ENCODE peak calls at places on chromosomes 12 and 14, in ten cellular contexts. A is IMR-90, G is left ventricle myocardium inferior, V is upper lobe of left lung, F is HepG2, H is AG04450, E is lower leg skin, T is AG10803, D is suprapubic skin, B is GM23338. C is an unnamed sample.

GRCh38 chr14:103522028-103522581 is 525 bp downstream of the CKB start:
- DNase-seq in A (no peak), G (peak; percentile 35), V (no peak), F (no peak), H (no peak), E (peak; percentile 90), T (no peak), D (peak; percentile 76), B (peak; percentile 57), C (no peak)

GRCh38 chr14:95698287-95698686 is 12.1 kb downstream of the TCL1B start:
- DNase-seq in A (no peak), G (no peak), V (no peak), F (no peak), H (no peak), E (no peak), T (no peak), D (no peak), B (no peak), C (no peak)

GRCh38 chr12:79975143-79975542 is 40.2 kb upstream of the PPP1R12A start:
- DNase-seq in A (no peak), G (no peak), V (no peak), F (no peak), H (no peak), E (no peak), T (no peak), D (no peak), B (no peak), C (no peak)

GRCh38 chr12:62006076-62006732 is 254.0 kb upstream of the USP15 start:
- DNase-seq in A (peak; percentile 36), G (no peak), V (no peak), F (peak; percentile 34), H (no peak), E (no peak), T (peak; percentile 58), D (no peak), B (peak; percentile 73), C (peak; percentile 66)

GRCh38 chr14:100804138-100804537 is 21.8 kb upstream of the MEG3 start:
- DNase-seq in A (no peak), G (no peak), V (no peak), F (no peak), H (no peak), E (no peak), T (no peak), D (no peak), B (no peak), C (no peak)

GRCh38 chr14:78398216-78398615 is 228.0 kb downstream of the NRXN3 start:
- DNase-seq in A (no peak), G (no peak), V (no peak), F (no peak), H (no peak), E (no peak), T (no peak), D (no peak), B (no peak), C (no peak)

GRCh38 chr12:28130625-28131598 is 59.3 kb upstream of the CCDC91 start:
- DNase-seq in A (peak; percentile 100), G (peak; percentile 17), V (no peak), F (peak; percentile 9), H (peak; percentile 94), E (no peak), T (peak; percentile 95), D (no peak), B (no peak), C (peak; percentile 99)

GRCh38 chr12:61385771-61386170 is 874.4 kb upstream of the USP15 start:
- DNase-seq in A (peak; percentile 1), G (no peak), V (no peak), F (no peak), H (no peak), E (no peak), T (no peak), D (no peak), B (no peak), C (peak; percentile 15)

GRCh38 chr12:45309826-45310626 is 94.1 kb downstream of the ANO6 start:
- DNase-seq in A (peak; percentile 64), G (no peak), V (no peak), F (no peak), H (no peak), E (no peak), T (peak; percentile 96), D (no peak), B (no peak), C (peak; percentile 39)

GRCh38 chr12:113010701-113011100 is 32.4 kb downstream of the OAS2 start:
- DNase-seq in A (no peak), G (no peak), V (no peak), F (no peak), H (no peak), E (no peak), T (no peak), D (no peak), B (no peak), C (no peak)

GRCh38 chr12:18430425-18431048 is 169.2 kb downstream of the PIK3C2G start:
- DNase-seq in A (peak; percentile 71), G (peak; percentile 24), V (peak; percentile 35), F (peak; percentile 24), H (peak; percentile 32), E (no peak), T (peak; percentile 68), D (no peak), B (peak; percentile 78), C (peak; percentile 84)

GRCh38 chr14:50399251-50400032 is 2.8 kb upstream of the CDKL1 start:
- DNase-seq in A (peak; percentile 39), G (no peak), V (no peak), F (no peak), H (peak; percentile 10), E (no peak), T (peak; percentile 63), D (no peak), B (no peak), C (peak; percentile 37)

GRCh38 chr12:53938276-53939140 is at the start of gene HOXC13:
- DNase-seq in A (no peak), G (no peak), V (no peak), F (peak; percentile 33), H (no peak), E (peak; percentile 97), T (peak; percentile 51), D (peak; percentile 95), B (peak; percentile 99), C (no peak)

GRCh38 chr12:94074216-94074969 is 74.0 kb upstream of the PLXNC1 start:
- DNase-seq in A (no peak), G (peak; percentile 45), V (no peak), F (no peak), H (no peak), E (no peak), T (peak; percentile 15), D (no peak), B (no peak), C (no peak)

GRCh38 chr12:102439391-102440108 is 40.8 kb downstream of the IGF1 start:
- DNase-seq in A (peak; percentile 48), G (no peak), V (no peak), F (no peak), H (no peak), E (no peak), T (peak; percentile 20), D (no peak), B (no peak), C (no peak)

DNA sequence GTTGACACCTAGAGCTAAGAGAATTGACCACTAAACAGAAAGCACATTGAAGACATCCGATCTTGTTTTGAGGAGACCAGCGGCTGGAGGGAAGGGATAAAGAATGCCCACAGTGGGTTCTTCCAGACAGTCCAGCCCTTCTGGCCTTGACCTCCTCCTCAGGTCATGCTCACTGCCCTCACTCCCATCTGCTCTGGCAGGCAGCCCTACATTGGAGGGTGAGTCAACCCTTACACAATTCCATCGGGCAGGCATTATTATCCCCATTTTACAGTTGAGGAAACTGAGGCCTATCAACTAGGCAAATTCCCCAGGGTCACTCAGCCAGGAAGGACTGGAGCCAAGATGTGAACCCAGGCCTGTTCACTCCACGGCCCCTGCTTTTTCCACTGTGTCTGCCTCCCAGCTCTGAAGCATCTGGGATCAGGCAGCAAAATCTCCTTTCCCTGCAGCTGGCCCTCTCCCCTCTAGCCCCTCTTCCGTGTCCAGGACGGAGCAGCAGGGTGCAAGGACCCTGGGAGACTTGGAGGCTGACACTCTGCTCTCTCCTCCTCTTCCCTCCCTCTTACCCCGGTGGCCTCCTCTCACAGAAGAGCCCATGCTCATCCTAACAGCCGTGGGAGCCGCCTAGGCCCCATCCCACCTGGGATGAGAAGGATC is 5.3 kb downstream of the SCNN1A start:
- DNase-seq in A (no peak), G (no peak), V (no peak), F (no peak), H (no peak), E (no peak), T (no peak), D (no peak), B (no peak), C (peak; percentile 39)
- H3K4me3 ChIP-seq in A (no peak overlapping the region), G (no peak overlapping the region), V (peak overlapping the region; percentile 32), F (peak overlapping the region; percentile 62), H (no peak overlapping the region), E (no peak overlapping the region), T (no peak overlapping the region), D (no peak overlapping the region), B (peak overlapping the region; percentile 33), C (no peak overlapping the region)

DNA sequence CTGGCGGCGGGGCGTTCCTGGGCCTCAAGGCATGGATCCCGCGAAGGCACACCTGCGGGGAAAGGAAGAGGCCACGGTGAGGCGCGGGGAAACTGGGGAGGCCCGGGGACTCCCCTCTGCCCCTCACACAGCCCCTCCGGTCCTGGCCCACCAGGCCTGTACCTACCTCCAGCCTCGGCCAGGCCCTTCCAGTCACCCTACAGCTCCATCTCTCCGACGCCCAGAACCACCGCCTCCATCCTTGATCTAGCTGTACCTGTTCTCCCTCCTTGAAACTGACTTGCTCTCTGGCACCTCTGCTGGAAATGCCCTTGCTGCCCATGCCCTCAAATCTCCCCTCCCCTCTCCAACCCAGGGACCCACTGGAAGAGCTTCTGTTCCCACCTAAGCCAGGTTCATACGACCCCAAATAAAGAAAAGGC is 1.7 kb downstream of the ANKRD9 start:
- DNase-seq in A (no peak), G (no peak), V (no peak), F (no peak), H (no peak), E (no peak), T (no peak), D (no peak), B (peak; percentile 47), C (no peak)
- TF ChIP-seq CTCF in A (no peak), G (no peak), V (no peak), F (no peak), H (no peak), E (no peak), T (peak; percentile 2), D (no peak), B (peak; percentile 13), C (peak; percentile 9)

DNA sequence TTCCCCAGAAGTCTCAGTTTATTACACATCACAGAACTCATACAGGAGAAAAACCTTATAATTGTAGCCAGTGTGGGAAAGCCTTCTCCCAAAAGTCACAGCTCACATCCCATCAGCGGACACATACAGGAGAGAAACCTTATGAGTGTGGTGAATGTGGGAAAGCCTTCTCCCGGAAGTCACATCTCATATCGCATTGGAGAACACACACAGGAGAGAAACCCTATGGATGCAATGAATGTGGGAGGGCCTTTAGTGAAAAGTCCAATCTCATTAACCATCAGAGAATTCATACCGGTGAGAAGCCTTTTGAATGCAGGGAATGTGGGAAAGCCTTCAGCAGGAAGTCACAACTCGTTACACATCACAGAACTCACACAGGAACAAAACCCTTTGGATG is 20.1 kb downstream of the ZNF84 start:
- DNase-seq in A (peak; percentile 2), G (no peak), V (no peak), F (no peak), H (no peak), E (no peak), T (no peak), D (no peak), B (peak; percentile 11), C (peak; percentile 19)
- H3K4me3 ChIP-seq in A (no peak overlapping the region), G (no peak overlapping the region), V (no peak overlapping the region), F (no peak overlapping the region), H (no peak overlapping the region), E (no peak overlapping the region), T (no peak overlapping the region), D (no peak overlapping the region), B (peak overlapping the region; percentile 13), C (no peak overlapping the region)

GRCh38 chr12:30909088-30909688 is 17.4 kb upstream of the TSPAN11 start:
- DNase-seq in A (no peak), G (no peak), V (no peak), F (no peak), H (no peak), E (no peak), T (peak; percentile 32), D (no peak), B (no peak), C (no peak)
- TF ChIP-seq CTCF in A (no peak), G (no peak), V (no peak), F (no peak), H (no peak), E (no peak), T (no peak), D (no peak), B (no peak), C (no peak)